ENCODE peak calls at places on chromosomes 4 and X, in seven cellular contexts. X is T follicular helper cell; B is activated CD4-positive, CD25-positive, alpha-beta regulatory T cell; Q is non-pigmented ciliary epithelial cell; A is Right ventricle myocardium superior; K is GM13976; G is iPS DF 6.9. V is an unnamed sample.

GRCh38 chrX:153662266-153662665 is 11.3 kb downstream of the PNCK start:
- DNase-seq in B (peak), K (peak), Q (no peak), A (peak), X (peak), G (no peak), V (no peak)

GRCh38 chrX:130091976-130092522 is 18.2 kb downstream of the ELF4 start:
- DNase-seq in B (peak), K (peak), A (peak), G (no peak), Q (no peak), X (peak), V (no peak)

GRCh38 chr4:122772311-122772710 is 39.8 kb downstream of the BBS12 start:
- DNase-seq in B (no peak), K (no peak), G (no peak), X (no peak), Q (no peak), A (no peak), V (no peak)

GRCh38 chr4:8108261-8108660 is 50.4 kb downstream of the ABLIM2 start:
- DNase-seq in B (no peak), Q (no peak), G (no peak), A (no peak), K (no peak), X (no peak), V (no peak)

GRCh38 chrX:154372612-154373022 is 1.8 kb downstream of the FLNA start:
- DNase-seq in G (no peak), Q (no peak), B (no peak), X (no peak), K (peak), A (no peak), V (no peak)

GRCh38 chr4:112210777-112211176 is 20.8 kb upstream of the AP1AR start:
- DNase-seq in Q (no peak), G (no peak), X (no peak), K (no peak), B (no peak), A (no peak), V (no peak)

GRCh38 chrX:95076449-95076848 is 1402.4 kb downstream of the FAM133A start:
- DNase-seq in X (no peak), K (no peak), A (no peak), Q (no peak), G (no peak), B (no peak), V (no peak)

GRCh38 chr4:76718806-76719205 is 179.1 kb downstream of the SOWAHB start:
- DNase-seq in X (no peak), K (no peak), G (no peak), Q (no peak), A (no peak), B (no peak), V (no peak)

GRCh38 chr4:189084671-189085070 is 856.0 kb upstream of the FRG1 start:
- DNase-seq in A (no peak), Q (no peak), B (no peak), X (no peak), K (no peak), G (no peak), V (no peak)

GRCh38 chr4:20249333-20249732 is 2.4 kb upstream of the SLIT2 start:
- DNase-seq in Q (no peak), K (no peak), G (no peak), B (no peak), A (no peak), X (no peak), V (no peak)

GRCh38 chr4:88185916-88186315 is 27.5 kb upstream of the ABCG2 start:
- DNase-seq in K (no peak), A (no peak), X (no peak), B (no peak), Q (no peak), G (no peak), V (no peak)

GRCh38 chrX:29461039-29461438 is 754.3 kb upstream of the MAGEB2 start:
- DNase-seq in K (no peak), Q (no peak), G (no peak), X (no peak), A (no peak), B (no peak), V (peak)

GRCh38 chr4:77618383-77619241 is 13.0 kb downstream of the CXCL13 start:
- DNase-seq in Q (no peak), A (no peak), K (peak), B (peak), G (peak), X (peak), V (peak)

GRCh38 chr4:38017579-38017978 is 57.4 kb downstream of the PTTG2 start:
- DNase-seq in A (no peak), B (no peak), X (no peak), K (no peak), Q (no peak), G (no peak), V (no peak)

GRCh38 chrX:76183289-76184057 is 10.6 kb downstream of the PBDC1 start:
- DNase-seq in K (no peak), X (no peak), A (no peak), G (no peak), B (no peak), Q (peak), V (peak)

GRCh38 chrX:35288657-35289056 is 346.1 kb downstream of the FAM47B start:
- DNase-seq in B (no peak), K (no peak), X (no peak), A (no peak), Q (no peak), G (no peak), V (no peak)

GRCh38 chrX:30153881-30154260 is 61.5 kb upstream of the MAGEB2 start:
- DNase-seq in B (no peak), A (no peak), G (no peak), K (no peak), Q (no peak), X (no peak), V (no peak)

GRCh38 chrX:39602226-39602625 is 495.5 kb downstream of the BCOR start:
- DNase-seq in Q (no peak), X (no peak), G (no peak), K (no peak), A (no peak), B (no peak), V (no peak)

GRCh38 chrX:121389976-121390709 is 342.7 kb downstream of the GLUD2 start:
- DNase-seq in K (no peak), B (no peak), G (no peak), Q (no peak), A (no peak), X (no peak), V (peak)

GRCh38 chr4:183989931-183990330 is 84.8 kb downstream of the STOX2 start:
- DNase-seq in A (no peak), G (no peak), K (no peak), X (no peak), B (no peak), Q (no peak), V (no peak)

GRCh38 chr4:120071192-120071795 is 4.6 kb upstream of the MAD2L1 start:
- DNase-seq in G (no peak), Q (no peak), X (peak), B (no peak), K (peak), A (peak), V (peak)

GRCh38 chr4:139851133-139851532 is 185.5 kb downstream of the MGST2 start:
- DNase-seq in X (no peak), Q (no peak), A (no peak), G (no peak), K (no peak), B (no peak), V (no peak)

GRCh38 chrX:39855748-39856129 is 242.0 kb downstream of the BCOR start:
- DNase-seq in G (no peak), B (peak), A (no peak), Q (no peak), K (peak), X (peak), V (no peak)

GRCh38 chr4:100049872-100050271 is 99.8 kb upstream of the H2AZ1 start:
- DNase-seq in G (no peak), Q (no peak), A (no peak), K (no peak), B (no peak), X (no peak), V (no peak)

GRCh38 chr4:24584175-24584850 is at the start of gene DHX15:
- DNase-seq in X (peak), Q (peak), K (peak), A (peak), B (peak), G (peak), V (peak)

GRCh38 chr4:57109847-57110634 is at the start of gene IGFBP7:
- DNase-seq in B (no peak), G (no peak), X (no peak), Q (no peak), A (peak), K (peak), V (no peak)

GRCh38 chr4:128347175-128347868 is 59.7 kb upstream of the PGRMC2 start:
- DNase-seq in X (no peak), A (no peak), G (no peak), B (no peak), Q (no peak), K (no peak), V (no peak)

GRCh38 chrX:150162141-150162540 is 201.0 kb upstream of the MAMLD1 start:
- DNase-seq in B (no peak), K (no peak), A (no peak), X (no peak), G (no peak), Q (no peak), V (no peak)

GRCh38 chrX:108584617-108585211 is 145.1 kb downstream of the COL4A5 start:
- DNase-seq in A (no peak), Q (no peak), X (no peak), B (no peak), G (peak), K (peak), V (no peak)

GRCh38 chr4:82620126-82620525 is 58.3 kb upstream of the TMEM150C start:
- DNase-seq in B (no peak), K (no peak), X (no peak), A (no peak), Q (no peak), G (no peak), V (no peak)

GRCh38 chr4:76028242-76028859 is 5.1 kb upstream of the CXCL10 start:
- DNase-seq in X (no peak), B (no peak), G (no peak), Q (no peak), K (no peak), A (no peak), V (no peak)

GRCh38 chr4:73764513-73764912 is 24.1 kb downstream of the CXCL8 start:
- DNase-seq in K (no peak), B (no peak), A (no peak), X (no peak), G (no peak), Q (no peak), V (no peak)

GRCh38 chr4:84324850-84325249 is 174.2 kb downstream of the NKX6-1 start:
- DNase-seq in A (no peak), X (no peak), B (no peak), G (no peak), K (no peak), Q (no peak), V (no peak)

GRCh38 chrX:56798866-56799864 is 70.1 kb downstream of the NBDY start:
- DNase-seq in Q (no peak), B (no peak), G (no peak), X (no peak), K (no peak), A (no peak), V (no peak)

GRCh38 chr4:139700568-139700967 is 34.9 kb downstream of the MGST2 start:
- DNase-seq in G (no peak), X (no peak), B (no peak), Q (no peak), K (no peak), A (no peak), V (no peak)

GRCh38 chr4:106584590-106584989 is 216.0 kb upstream of the GIMD1 start:
- DNase-seq in G (no peak), A (no peak), Q (no peak), B (no peak), K (no peak), X (no peak), V (peak)

V was measured in astrocyte of the cerebellum.